ENCODE peak calls at places on chromosomes 3 and 15, in nine cellular contexts. One of them, this sample, is unnamed.

GRCh38 chr3:165855581-165855980 is 18.4 kb upstream of the BCHE start:
- DNase-seq in adrenal gland: no peak
- DNase-seq in upper lobe of right lung: no peak
- DNase-seq in pancreas: no peak
- DNase-seq in esophagus squamous epithelium: no peak
- DNase-seq in cardiac muscle cell: peak; percentile 21
- DNase-seq in PC-9: peak; percentile 40
- DNase-seq in right lobe of liver: no peak
- DNase-seq in H1: no peak
- DNase-seq in this sample: no peak

GRCh38 chr3:50237133-50237651 is 1.2 kb downstream of the GNAI2 start:
- DNase-seq in adrenal gland: no peak
- DNase-seq in upper lobe of right lung: no peak
- DNase-seq in pancreas: no peak
- DNase-seq in esophagus squamous epithelium: no peak
- DNase-seq in cardiac muscle cell: peak; percentile 64
- DNase-seq in PC-9: no peak
- DNase-seq in right lobe of liver: no peak
- DNase-seq in H1: peak; percentile 60
- DNase-seq in this sample: no peak

GRCh38 chr3:58358808-58359207 is 26.1 kb downstream of the PXK start:
- DNase-seq in adrenal gland: no peak
- DNase-seq in upper lobe of right lung: no peak
- DNase-seq in pancreas: no peak
- DNase-seq in esophagus squamous epithelium: no peak
- DNase-seq in cardiac muscle cell: no peak
- DNase-seq in PC-9: no peak
- DNase-seq in right lobe of liver: no peak
- DNase-seq in H1: no peak
- DNase-seq in this sample: no peak

GRCh38 chr3:71652786-71653419 is 69.4 kb upstream of the FOXP1 start:
- DNase-seq in adrenal gland: peak; percentile 22
- DNase-seq in upper lobe of right lung: no peak
- DNase-seq in pancreas: peak; percentile 74
- DNase-seq in esophagus squamous epithelium: no peak
- DNase-seq in cardiac muscle cell: peak; percentile 79
- DNase-seq in PC-9: no peak
- DNase-seq in right lobe of liver: peak; percentile 65
- DNase-seq in H1: no peak
- DNase-seq in this sample: peak; percentile 49

GRCh38 chr3:81277853-81278252 is 483.6 kb downstream of the GBE1 start:
- DNase-seq in adrenal gland: no peak
- DNase-seq in upper lobe of right lung: no peak
- DNase-seq in pancreas: no peak
- DNase-seq in esophagus squamous epithelium: no peak
- DNase-seq in cardiac muscle cell: peak; percentile 45
- DNase-seq in PC-9: no peak
- DNase-seq in right lobe of liver: no peak
- DNase-seq in H1: no peak
- DNase-seq in this sample: no peak

GRCh38 chr3:10223676-10224639 is 24.3 kb upstream of the TATDN2 start:
- DNase-seq in adrenal gland: no peak
- DNase-seq in upper lobe of right lung: no peak
- DNase-seq in pancreas: no peak
- DNase-seq in esophagus squamous epithelium: no peak
- DNase-seq in cardiac muscle cell: no peak
- DNase-seq in PC-9: no peak
- DNase-seq in right lobe of liver: no peak
- DNase-seq in H1: no peak
- DNase-seq in this sample: no peak

GRCh38 chr3:143443851-143444331 is 324.3 kb downstream of the CHST2 start:
- DNase-seq in adrenal gland: peak; percentile 49
- DNase-seq in upper lobe of right lung: no peak
- DNase-seq in pancreas: no peak
- DNase-seq in esophagus squamous epithelium: no peak
- DNase-seq in cardiac muscle cell: peak; percentile 95
- DNase-seq in PC-9: peak; percentile 81
- DNase-seq in right lobe of liver: no peak
- DNase-seq in H1: no peak
- DNase-seq in this sample: no peak

GRCh38 chr15:58524247-58524646 is 92.5 kb downstream of the LIPC start:
- DNase-seq in adrenal gland: no peak
- DNase-seq in upper lobe of right lung: no peak
- DNase-seq in pancreas: no peak
- DNase-seq in esophagus squamous epithelium: no peak
- DNase-seq in cardiac muscle cell: peak; percentile 52
- DNase-seq in PC-9: peak; percentile 58
- DNase-seq in right lobe of liver: no peak
- DNase-seq in H1: no peak
- DNase-seq in this sample: no peak

GRCh38 chr3:127735767-127736693 is 63.3 kb downstream of the ABTB1 start:
- DNase-seq in adrenal gland: peak; percentile 61
- DNase-seq in upper lobe of right lung: no peak
- DNase-seq in pancreas: no peak
- DNase-seq in esophagus squamous epithelium: no peak
- DNase-seq in cardiac muscle cell: peak; percentile 78
- DNase-seq in PC-9: no peak
- DNase-seq in right lobe of liver: no peak
- DNase-seq in H1: no peak
- DNase-seq in this sample: no peak

GRCh38 chr15:43268111-43269105 is 1.7 kb upstream of the TGM5 start:
- DNase-seq in adrenal gland: no peak
- DNase-seq in upper lobe of right lung: no peak
- DNase-seq in pancreas: no peak
- DNase-seq in esophagus squamous epithelium: no peak
- DNase-seq in cardiac muscle cell: peak; percentile 22
- DNase-seq in PC-9: no peak
- DNase-seq in right lobe of liver: no peak
- DNase-seq in H1: peak; percentile 69
- DNase-seq in this sample: no peak

GRCh38 chr3:138125548-138126221 is 6.5 kb downstream of the A4GNT start:
- DNase-seq in adrenal gland: no peak
- DNase-seq in upper lobe of right lung: no peak
- DNase-seq in pancreas: no peak
- DNase-seq in esophagus squamous epithelium: no peak
- DNase-seq in cardiac muscle cell: peak; percentile 47
- DNase-seq in PC-9: no peak
- DNase-seq in right lobe of liver: no peak
- DNase-seq in H1: no peak
- DNase-seq in this sample: no peak

DNA sequence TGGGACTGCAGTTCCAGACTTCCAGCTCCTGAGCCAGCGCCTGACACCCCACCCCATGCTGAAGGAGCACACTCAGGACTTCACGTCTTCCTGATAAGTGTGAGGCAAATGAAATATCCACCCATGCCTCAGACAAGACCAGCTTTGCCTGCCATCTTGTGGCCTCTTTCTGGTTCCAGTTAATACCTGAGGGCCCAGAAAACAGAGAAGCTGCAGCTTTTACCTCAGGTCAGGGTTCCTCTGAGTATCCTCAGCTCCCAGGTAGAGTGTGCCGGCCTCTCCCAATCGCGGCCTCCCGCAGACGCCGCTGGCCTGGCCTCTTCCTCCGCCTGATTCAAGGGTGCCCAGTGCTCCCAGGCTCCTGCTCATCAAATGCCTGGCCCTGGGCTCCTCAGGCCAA is 5.1 kb upstream of the KLHL6 start:
- DNase-seq in adrenal gland: no peak
- DNase-seq in upper lobe of right lung: no peak
- DNase-seq in pancreas: no peak
- DNase-seq in esophagus squamous epithelium: no peak
- DNase-seq in cardiac muscle cell: no peak
- DNase-seq in PC-9: no peak
- DNase-seq in right lobe of liver: no peak
- DNase-seq in H1: no peak
- DNase-seq in this sample: peak; percentile 51
- TF ChIP-seq CTCF in adrenal gland: no peak
- TF ChIP-seq CTCF in upper lobe of right lung: peak; percentile 24
- TF ChIP-seq CTCF in pancreas: no peak
- TF ChIP-seq CTCF in esophagus squamous epithelium: no peak
- TF ChIP-seq CTCF in cardiac muscle cell: no peak
- TF ChIP-seq CTCF in PC-9: peak; percentile 46
- TF ChIP-seq CTCF in right lobe of liver: peak; percentile 59
- TF ChIP-seq CTCF in H1: no peak
- TF ChIP-seq CTCF in this sample: peak; percentile 39

GRCh38 chr3:178989821-178990220 is 81.8 kb downstream of the ZMAT3 start:
- DNase-seq in adrenal gland: no peak
- DNase-seq in upper lobe of right lung: no peak
- DNase-seq in pancreas: no peak
- DNase-seq in esophagus squamous epithelium: no peak
- DNase-seq in cardiac muscle cell: no peak
- DNase-seq in PC-9: no peak
- DNase-seq in right lobe of liver: no peak
- DNase-seq in H1: no peak
- DNase-seq in this sample: no peak
- H3K36me3 ChIP-seq in adrenal gland: no peaks in the 10 kb centered on the region
- H3K36me3 ChIP-seq in upper lobe of right lung: no peaks in the 10 kb centered on the region
- H3K36me3 ChIP-seq in pancreas: no peaks in the 10 kb centered on the region
- H3K36me3 ChIP-seq in esophagus squamous epithelium: no peaks in the 10 kb centered on the region
- H3K36me3 ChIP-seq in cardiac muscle cell: no peaks in the 10 kb centered on the region
- H3K36me3 ChIP-seq in PC-9: no peaks in the 10 kb centered on the region
- H3K36me3 ChIP-seq in right lobe of liver: no peaks in the 10 kb centered on the region
- H3K36me3 ChIP-seq in H1: no peaks in the 10 kb centered on the region
- H3K36me3 ChIP-seq in this sample: no peaks in the 10 kb centered on the region

GRCh38 chr3:181723064-181723463 is 11.3 kb downstream of the SOX2 start:
- DNase-seq in adrenal gland: no peak
- DNase-seq in upper lobe of right lung: no peak
- DNase-seq in pancreas: no peak
- DNase-seq in esophagus squamous epithelium: no peak
- DNase-seq in cardiac muscle cell: no peak
- DNase-seq in PC-9: peak; percentile 10
- DNase-seq in right lobe of liver: no peak
- DNase-seq in H1: peak; percentile 46
- DNase-seq in this sample: no peak

GRCh38 chr3:181719298-181719859 is 7.7 kb downstream of the SOX2 start:
- DNase-seq in adrenal gland: no peak
- DNase-seq in upper lobe of right lung: no peak
- DNase-seq in pancreas: no peak
- DNase-seq in esophagus squamous epithelium: no peak
- DNase-seq in cardiac muscle cell: no peak
- DNase-seq in PC-9: no peak
- DNase-seq in right lobe of liver: no peak
- DNase-seq in H1: peak; percentile 50
- DNase-seq in this sample: no peak

GRCh38 chr3:181720281-181720680 is 8.6 kb downstream of the SOX2 start:
- DNase-seq in adrenal gland: no peak
- DNase-seq in upper lobe of right lung: no peak
- DNase-seq in pancreas: no peak
- DNase-seq in esophagus squamous epithelium: no peak
- DNase-seq in cardiac muscle cell: no peak
- DNase-seq in PC-9: no peak
- DNase-seq in right lobe of liver: no peak
- DNase-seq in H1: peak; percentile 47
- DNase-seq in this sample: no peak

GRCh38 chr3:181722156-181722555 is 10.4 kb downstream of the SOX2 start:
- DNase-seq in adrenal gland: no peak
- DNase-seq in upper lobe of right lung: no peak
- DNase-seq in pancreas: no peak
- DNase-seq in esophagus squamous epithelium: no peak
- DNase-seq in cardiac muscle cell: no peak
- DNase-seq in PC-9: no peak
- DNase-seq in right lobe of liver: no peak
- DNase-seq in H1: peak; percentile 54
- DNase-seq in this sample: no peak

DNA sequence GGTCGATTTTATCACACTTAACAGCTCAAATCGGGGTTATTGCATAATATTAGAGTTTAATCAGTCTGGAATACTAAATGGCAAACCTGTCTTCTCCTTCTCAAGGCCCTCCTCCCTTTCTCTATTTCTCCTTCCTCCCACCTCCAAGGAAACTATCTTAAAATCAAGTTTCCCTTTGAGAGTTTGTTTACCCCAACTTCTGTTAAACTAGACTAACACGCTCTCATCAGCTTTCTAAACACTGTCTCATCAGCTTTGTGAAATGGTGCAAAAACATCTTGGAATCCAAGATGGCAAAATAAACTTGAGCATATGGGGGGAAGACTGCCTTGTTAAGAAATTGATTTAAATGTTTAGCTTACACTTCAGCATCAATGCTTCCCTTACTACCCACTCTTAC is 9.6 kb downstream of the SOX2 start:
- DNase-seq in adrenal gland: no peak
- DNase-seq in upper lobe of right lung: no peak
- DNase-seq in pancreas: no peak
- DNase-seq in esophagus squamous epithelium: no peak
- DNase-seq in cardiac muscle cell: no peak
- DNase-seq in PC-9: no peak
- DNase-seq in right lobe of liver: no peak
- DNase-seq in H1: no peak
- DNase-seq in this sample: no peak
- H3K4me1 ChIP-seq in adrenal gland: peaks cover 3% of the 10 kb centered on the region
- H3K4me1 ChIP-seq in upper lobe of right lung: no peaks in the 10 kb centered on the region
- H3K4me1 ChIP-seq in pancreas: no peaks in the 10 kb centered on the region
- H3K4me1 ChIP-seq in esophagus squamous epithelium: peaks cover 90% of the 10 kb centered on the region
- H3K4me1 ChIP-seq in cardiac muscle cell: no peaks in the 10 kb centered on the region
- H3K4me1 ChIP-seq in PC-9: no peaks in the 10 kb centered on the region
- H3K4me1 ChIP-seq in right lobe of liver: peaks cover 2% of the 10 kb centered on the region
- H3K4me1 ChIP-seq in H1: peaks cover 30% of the 10 kb centered on the region
- H3K4me1 ChIP-seq in this sample: peaks cover 3% of the 10 kb centered on the region

DNA sequence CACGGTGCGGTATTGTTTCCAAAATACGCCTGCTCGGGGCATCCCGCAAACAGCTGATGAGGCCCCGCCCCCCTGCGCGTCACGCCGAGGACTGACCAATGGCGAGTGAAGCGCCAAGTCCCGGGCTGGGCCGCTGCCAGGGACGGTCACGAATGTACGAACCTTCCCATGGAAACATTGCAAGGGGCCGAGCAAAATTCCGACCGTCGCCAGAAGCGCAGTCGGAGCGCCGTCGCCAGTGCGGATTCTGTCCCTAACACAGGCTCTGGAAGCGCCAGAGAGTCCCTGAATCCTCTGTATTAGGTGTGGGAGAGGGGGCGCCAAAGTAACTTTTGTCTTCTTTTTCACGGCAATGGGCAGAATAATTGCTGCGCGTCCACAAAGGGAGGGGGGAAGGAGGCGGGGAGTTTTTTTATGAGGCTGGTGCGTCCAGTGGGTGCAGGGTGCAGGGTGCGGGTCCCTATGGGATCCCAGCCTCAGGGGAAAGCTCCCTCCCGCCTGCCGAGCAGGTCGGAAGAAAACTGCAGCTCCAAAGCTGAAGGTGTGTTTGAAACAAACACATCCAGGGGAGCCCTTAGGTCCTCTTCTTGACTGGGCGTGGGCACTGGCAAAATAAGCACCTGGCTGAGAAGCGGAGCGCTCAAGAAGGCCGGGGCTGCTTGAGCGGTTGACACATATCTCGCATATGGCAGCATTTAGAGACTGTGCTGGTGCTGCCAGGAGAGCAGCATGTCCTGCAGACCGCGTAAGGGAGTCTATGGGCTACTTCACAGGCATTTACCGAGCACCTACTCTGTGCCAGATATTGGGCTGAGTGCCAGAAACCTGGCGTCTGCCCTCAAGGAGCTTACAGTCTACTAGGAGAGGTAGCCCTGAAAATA is at the start of gene BMF:
- DNase-seq in adrenal gland: peak; percentile 100
- DNase-seq in upper lobe of right lung: peak; percentile 100
- DNase-seq in pancreas: peak; percentile 99
- DNase-seq in esophagus squamous epithelium: peak; percentile 88
- DNase-seq in cardiac muscle cell: peak; percentile 100
- DNase-seq in PC-9: peak; percentile 89
- DNase-seq in right lobe of liver: peak; percentile 99
- DNase-seq in H1: peak; percentile 100
- DNase-seq in this sample: peak; percentile 98
- TF ChIP-seq CTCF in adrenal gland: no peak
- TF ChIP-seq CTCF in upper lobe of right lung: peak; percentile 40
- TF ChIP-seq CTCF in pancreas: no peak
- TF ChIP-seq CTCF in esophagus squamous epithelium: no peak
- TF ChIP-seq CTCF in cardiac muscle cell: peak; percentile 34
- TF ChIP-seq CTCF in PC-9: peak; percentile 58
- TF ChIP-seq CTCF in right lobe of liver: peak; percentile 21
- TF ChIP-seq CTCF in H1: peak; percentile 10
- TF ChIP-seq CTCF in this sample: peak; percentile 54

This sample was measured in Caco-2.